ENCODE peak calls at places on chromosomes 4 and X, in four cellular contexts. One of them, this sample, is unnamed.

GRCh38 chr4:17619416-17620105 is 5.1 kb downstream of the MED28 start:
- DNase-seq in esophagus squamous epithelium: no peak
- DNase-seq in neural crest cell: no peak
- DNase-seq in astrocyte: no peak
- DNase-seq in this sample: no peak

GRCh38 chrX:37993857-37994619 is 12.3 kb upstream of the SYTL5 start:
- DNase-seq in esophagus squamous epithelium: no peak
- DNase-seq in astrocyte: peak
- DNase-seq in neural crest cell: no peak
- DNase-seq in this sample: no peak

GRCh38 chr4:167903291-167903721 is 189.0 kb upstream of the ANXA10 start:
- DNase-seq in esophagus squamous epithelium: no peak
- DNase-seq in astrocyte: peak
- DNase-seq in neural crest cell: no peak
- DNase-seq in this sample: no peak

GRCh38 chr4:107711831-107712230 is 8.2 kb downstream of the PAPSS1 start:
- DNase-seq in esophagus squamous epithelium: no peak
- DNase-seq in neural crest cell: no peak
- DNase-seq in astrocyte: no peak
- DNase-seq in this sample: no peak

GRCh38 chrX:109987884-109988283 is 15.0 kb upstream of the TMEM164 start:
- DNase-seq in neural crest cell: no peak
- DNase-seq in esophagus squamous epithelium: no peak
- DNase-seq in astrocyte: peak
- DNase-seq in this sample: no peak

GRCh38 chrX:103586659-103587058 is 1.3 kb downstream of the TCEAL4 start:
- DNase-seq in esophagus squamous epithelium: no peak
- DNase-seq in astrocyte: no peak
- DNase-seq in neural crest cell: no peak
- DNase-seq in this sample: no peak

GRCh38 chr4:152698012-152698499 is 18.3 kb upstream of the TMEM154 start:
- DNase-seq in astrocyte: no peak
- DNase-seq in esophagus squamous epithelium: no peak
- DNase-seq in neural crest cell: no peak
- DNase-seq in this sample: no peak

GRCh38 chr4:38056024-38056685 is 96.0 kb downstream of the PTTG2 start:
- DNase-seq in neural crest cell: no peak
- DNase-seq in astrocyte: no peak
- DNase-seq in esophagus squamous epithelium: no peak
- DNase-seq in this sample: peak

GRCh38 chr4:85778809-85779124 is 303.8 kb downstream of the ARHGAP24 start:
- DNase-seq in esophagus squamous epithelium: no peak
- DNase-seq in astrocyte: no peak
- DNase-seq in neural crest cell: no peak
- DNase-seq in this sample: no peak

GRCh38 chrX:67555578-67556203 is 11.9 kb downstream of the AR start:
- DNase-seq in esophagus squamous epithelium: no peak
- DNase-seq in astrocyte: no peak
- DNase-seq in neural crest cell: no peak
- DNase-seq in this sample: peak

GRCh38 chrX:54045563-54046228 is 1.4 kb upstream of the PHF8 start:
- DNase-seq in neural crest cell: no peak
- DNase-seq in esophagus squamous epithelium: no peak
- DNase-seq in astrocyte: no peak
- DNase-seq in this sample: no peak

GRCh38 chr4:174215055-174215454 is 68.4 kb downstream of the FBXO8 start:
- DNase-seq in astrocyte: no peak
- DNase-seq in esophagus squamous epithelium: no peak
- DNase-seq in neural crest cell: no peak
- DNase-seq in this sample: no peak

GRCh38 chr4:86334020-86334750 is 25.7 kb downstream of the MAPK10 start:
- DNase-seq in neural crest cell: no peak
- DNase-seq in astrocyte: no peak
- DNase-seq in esophagus squamous epithelium: no peak
- DNase-seq in this sample: no peak

GRCh38 chr4:169330095-169330494 is 59.3 kb upstream of the SH3RF1 start:
- DNase-seq in neural crest cell: no peak
- DNase-seq in esophagus squamous epithelium: no peak
- DNase-seq in astrocyte: no peak
- DNase-seq in this sample: no peak

GRCh38 chr4:140309124-140309870 is 64.1 kb upstream of the SCOC start:
- DNase-seq in astrocyte: peak
- DNase-seq in neural crest cell: no peak
- DNase-seq in esophagus squamous epithelium: no peak
- DNase-seq in this sample: no peak

GRCh38 chrX:123087326-123087725 is 96.8 kb upstream of the GRIA3 start:
- DNase-seq in neural crest cell: no peak
- DNase-seq in astrocyte: peak
- DNase-seq in esophagus squamous epithelium: no peak
- DNase-seq in this sample: no peak

GRCh38 chrX:74924449-74925209 is 623 bp downstream of the NEXMIF start:
- DNase-seq in astrocyte: peak
- DNase-seq in esophagus squamous epithelium: no peak
- DNase-seq in neural crest cell: peak
- DNase-seq in this sample: peak

GRCh38 chr4:52877694-52878093 is 15.6 kb downstream of the RASL11B start:
- DNase-seq in astrocyte: no peak
- DNase-seq in neural crest cell: no peak
- DNase-seq in esophagus squamous epithelium: no peak
- DNase-seq in this sample: no peak

GRCh38 chr4:54784188-54784671 is 126.5 kb downstream of the KIT start:
- DNase-seq in neural crest cell: no peak
- DNase-seq in esophagus squamous epithelium: peak
- DNase-seq in astrocyte: peak
- DNase-seq in this sample: no peak

GRCh38 chrX:9249452-9249851 is 215.4 kb upstream of the TBL1X start:
- DNase-seq in neural crest cell: no peak
- DNase-seq in astrocyte: no peak
- DNase-seq in esophagus squamous epithelium: no peak
- DNase-seq in this sample: no peak

GRCh38 chr4:71268156-71268555 is 70.7 kb upstream of the SLC4A4 start:
- DNase-seq in neural crest cell: no peak
- DNase-seq in esophagus squamous epithelium: no peak
- DNase-seq in astrocyte: peak
- DNase-seq in this sample: no peak

GRCh38 chr4:143336828-143337599 is at the start of gene GAB1:
- DNase-seq in astrocyte: peak
- DNase-seq in esophagus squamous epithelium: no peak
- DNase-seq in neural crest cell: peak
- DNase-seq in this sample: peak

GRCh38 chrX:101452051-101452450 is 33.2 kb upstream of the ARMCX4 start:
- DNase-seq in esophagus squamous epithelium: no peak
- DNase-seq in neural crest cell: no peak
- DNase-seq in astrocyte: no peak
- DNase-seq in this sample: no peak

GRCh38 chrX:129013574-129013973 is 509.7 kb downstream of the SMARCA1 start:
- DNase-seq in neural crest cell: no peak
- DNase-seq in esophagus squamous epithelium: no peak
- DNase-seq in astrocyte: no peak
- DNase-seq in this sample: no peak

GRCh38 chr4:172480471-172480870 is 667.3 kb downstream of the GALNTL6 start:
- DNase-seq in esophagus squamous epithelium: no peak
- DNase-seq in astrocyte: no peak
- DNase-seq in neural crest cell: no peak
- DNase-seq in this sample: no peak

GRCh38 chr4:15562114-15562513 is 92.4 kb downstream of the CC2D2A start:
- DNase-seq in astrocyte: no peak
- DNase-seq in esophagus squamous epithelium: no peak
- DNase-seq in neural crest cell: no peak
- DNase-seq in this sample: no peak

GRCh38 chr4:76197971-76198410 is 15.6 kb downstream of the SCARB2 start:
- DNase-seq in astrocyte: peak
- DNase-seq in neural crest cell: peak
- DNase-seq in esophagus squamous epithelium: no peak
- DNase-seq in this sample: peak

GRCh38 chrX:106898462-106898861 is 4.7 kb downstream of the RIPPLY1 start:
- DNase-seq in esophagus squamous epithelium: no peak
- DNase-seq in neural crest cell: no peak
- DNase-seq in astrocyte: peak
- DNase-seq in this sample: peak

GRCh38 chr4:73347497-73347896 is 56.6 kb upstream of the ALB start:
- DNase-seq in esophagus squamous epithelium: no peak
- DNase-seq in astrocyte: no peak
- DNase-seq in neural crest cell: no peak
- DNase-seq in this sample: no peak

GRCh38 chr4:78604988-78605387 is 53.4 kb downstream of the ANXA3 start:
- DNase-seq in astrocyte: no peak
- DNase-seq in neural crest cell: no peak
- DNase-seq in esophagus squamous epithelium: no peak
- DNase-seq in this sample: no peak

GRCh38 chr4:53653484-53654053 is 62.3 kb upstream of the LNX1 start:
- DNase-seq in esophagus squamous epithelium: no peak
- DNase-seq in neural crest cell: no peak
- DNase-seq in astrocyte: no peak
- DNase-seq in this sample: no peak

GRCh38 chr4:184232212-184232611 is 14.5 kb upstream of the ENPP6 start:
- DNase-seq in esophagus squamous epithelium: no peak
- DNase-seq in astrocyte: no peak
- DNase-seq in neural crest cell: no peak
- DNase-seq in this sample: no peak

GRCh38 chr4:84952004-84952403 is 14.5 kb downstream of the WDFY3 start:
- DNase-seq in astrocyte: peak
- DNase-seq in esophagus squamous epithelium: no peak
- DNase-seq in neural crest cell: no peak
- DNase-seq in this sample: no peak

GRCh38 chrX:102063445-102064074 is 61.9 kb upstream of the TCEAL2 start:
- DNase-seq in astrocyte: no peak
- DNase-seq in neural crest cell: no peak
- DNase-seq in esophagus squamous epithelium: no peak
- DNase-seq in this sample: no peak

GRCh38 chrX:129824620-129825019 is 19.1 kb downstream of the ZDHHC9 start:
- DNase-seq in astrocyte: no peak
- DNase-seq in neural crest cell: no peak
- DNase-seq in esophagus squamous epithelium: no peak
- DNase-seq in this sample: no peak

DNA sequence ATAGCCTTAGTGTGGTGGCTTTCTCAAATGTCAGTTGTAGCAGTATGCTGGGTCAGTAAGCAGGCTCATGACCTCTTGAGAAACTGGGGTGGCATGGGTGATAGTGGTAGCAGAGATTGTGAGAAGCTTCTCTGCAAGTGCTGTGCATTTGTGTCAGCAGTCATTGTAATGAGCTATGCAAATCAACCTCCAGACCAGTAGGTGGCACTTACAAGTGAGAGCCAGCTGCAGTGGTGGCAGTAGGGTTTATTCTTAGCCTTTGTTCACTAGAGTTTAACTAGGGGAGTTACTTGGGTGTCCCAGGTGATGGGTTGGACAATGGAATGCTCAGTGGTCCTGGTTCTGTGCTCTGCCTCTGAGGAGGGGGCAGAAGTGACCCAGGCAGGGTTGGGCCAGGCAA is 818.7 kb downstream of the PCDH7 start:
- DNase-seq in astrocyte: no peak
- DNase-seq in esophagus squamous epithelium: no peak
- DNase-seq in neural crest cell: no peak
- DNase-seq in this sample: no peak
- TF ChIP-seq CTCF in astrocyte: no peak
- TF ChIP-seq CTCF in esophagus squamous epithelium: peak
- TF ChIP-seq CTCF in neural crest cell: no peak
- TF ChIP-seq CTCF in this sample: no peak

DNA sequence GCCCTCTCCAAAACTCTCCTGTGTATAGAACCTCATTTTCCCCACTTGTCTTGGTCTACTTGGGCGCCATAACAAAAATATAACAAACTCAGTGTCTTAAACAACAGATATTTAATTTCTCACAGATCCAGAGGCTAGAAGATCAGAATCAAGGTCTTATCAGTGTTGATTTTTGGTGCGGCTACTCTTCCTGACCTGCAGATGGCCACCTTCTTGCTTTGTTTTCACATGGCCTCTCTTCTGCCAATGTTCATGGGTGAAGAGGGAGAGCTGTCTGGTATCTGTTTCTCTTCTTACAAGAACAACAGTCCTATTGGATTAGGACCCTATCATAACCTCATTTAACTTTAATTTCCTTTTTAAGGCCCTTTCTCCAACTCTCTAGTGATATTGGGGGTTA is 177.3 kb downstream of the PABPC4L start:
- DNase-seq in neural crest cell: no peak
- DNase-seq in astrocyte: peak
- DNase-seq in esophagus squamous epithelium: no peak
- DNase-seq in this sample: peak
- TF ChIP-seq CTCF in neural crest cell: peak
- TF ChIP-seq CTCF in astrocyte: peak
- TF ChIP-seq CTCF in esophagus squamous epithelium: peak
- TF ChIP-seq CTCF in this sample: peak

GRCh38 chr4:7464259-7464655 is 29.5 kb upstream of the PSAPL1 start:
- DNase-seq in astrocyte: no peak
- DNase-seq in neural crest cell: no peak
- DNase-seq in esophagus squamous epithelium: no peak
- DNase-seq in this sample: no peak

GRCh38 chr4:7463584-7464258 is 29.0 kb upstream of the PSAPL1 start:
- DNase-seq in astrocyte: peak
- DNase-seq in esophagus squamous epithelium: no peak
- DNase-seq in neural crest cell: no peak
- DNase-seq in this sample: no peak

GRCh38 chr4:7460591-7460990 is 25.9 kb upstream of the PSAPL1 start:
- DNase-seq in neural crest cell: no peak
- DNase-seq in esophagus squamous epithelium: no peak
- DNase-seq in astrocyte: no peak
- DNase-seq in this sample: no peak

GRCh38 chr4:7461171-7461570 is 26.4 kb upstream of the PSAPL1 start:
- DNase-seq in astrocyte: no peak
- DNase-seq in esophagus squamous epithelium: no peak
- DNase-seq in neural crest cell: peak
- DNase-seq in this sample: no peak

GRCh38 chr4:7462509-7462971 is 27.8 kb upstream of the PSAPL1 start:
- DNase-seq in astrocyte: peak
- DNase-seq in neural crest cell: no peak
- DNase-seq in esophagus squamous epithelium: no peak
- DNase-seq in this sample: no peak
- TF ChIP-seq CTCF in astrocyte: peak
- TF ChIP-seq CTCF in neural crest cell: no peak
- TF ChIP-seq CTCF in esophagus squamous epithelium: peak
- TF ChIP-seq CTCF in this sample: no peak

DNA sequence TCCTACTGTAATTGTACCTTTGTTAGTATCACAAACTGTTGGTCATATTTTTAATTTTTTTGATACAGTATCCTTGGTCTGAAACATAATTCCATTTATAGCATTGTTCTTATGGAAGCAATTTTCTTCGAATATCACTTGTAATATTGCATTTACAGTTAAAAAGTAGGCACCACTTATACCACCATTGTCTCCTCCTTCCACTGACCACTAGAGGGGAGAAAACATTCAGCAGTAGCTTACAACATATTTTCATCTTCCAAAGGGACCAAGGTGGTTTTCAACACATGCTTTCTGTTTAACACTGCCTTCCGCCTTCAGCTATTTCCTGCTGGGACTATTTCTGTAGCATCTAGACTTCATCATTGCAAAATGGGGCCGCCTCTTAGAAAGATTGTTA is 146.2 kb downstream of the COL4A6 start:
- DNase-seq in neural crest cell: no peak
- DNase-seq in astrocyte: no peak
- DNase-seq in esophagus squamous epithelium: no peak
- DNase-seq in this sample: no peak
- TF ChIP-seq CTCF in neural crest cell: no peak
- TF ChIP-seq CTCF in astrocyte: no peak
- TF ChIP-seq CTCF in esophagus squamous epithelium: no peak
- TF ChIP-seq CTCF in this sample: no peak

GRCh38 chrX:13898084-13898483 is 81.2 kb upstream of the GPM6B start:
- DNase-seq in astrocyte: no peak
- DNase-seq in neural crest cell: no peak
- DNase-seq in esophagus squamous epithelium: no peak
- DNase-seq in this sample: peak
- TF ChIP-seq CTCF in astrocyte: peak
- TF ChIP-seq CTCF in neural crest cell: peak
- TF ChIP-seq CTCF in esophagus squamous epithelium: peak
- TF ChIP-seq CTCF in this sample: no peak